ENCODE peak calls at places on chromosomes 6 and 20, in seven cellular contexts. W is neuronal stem cell; S is CD4-positive, CD25-positive, alpha-beta regulatory T cell; O is effector memory CD4-positive, alpha-beta T cell; B is CD8-positive, alpha-beta memory T cell; Q is IMR-90; C is endothelial cell of umbilical vein. R is an unnamed sample.
A peak's percentile ranks its signal among the peaks of the same experiment; 100 is the strongest.

GRCh38 chr6:2797564-2798014 is 32.4 kb downstream of the WRNIP1 start:
- DNase-seq in W (no peak), S (no peak), O (no peak), B (no peak), Q (no peak), C (no peak), R (no peak)

GRCh38 chr6:17418281-17419188 is 25.1 kb downstream of the CAP2 start:
- DNase-seq in W (no peak), S (no peak), O (no peak), B (no peak), Q (peak; percentile 53), C (no peak), R (no peak)

GRCh38 chr6:26199057-26199772 is 112.0 kb downstream of the HFE start:
- DNase-seq in W (peak; percentile 87), S (peak; percentile 53), O (no peak), B (peak; percentile 85), Q (peak; percentile 97), C (peak; percentile 98), R (peak; percentile 86)

GRCh38 chr6:26173836-26174144 is 86.6 kb downstream of the HFE start:
- DNase-seq in W (no peak), S (no peak), O (no peak), B (no peak), Q (no peak), C (no peak), R (no peak)

GRCh38 chr6:152290693-152291092 is 346.5 kb downstream of the SYNE1 start:
- DNase-seq in W (no peak), S (no peak), O (no peak), B (no peak), Q (no peak), C (no peak), R (no peak)

GRCh38 chr6:17728551-17729222 is 22.0 kb upstream of the NUP153 start:
- DNase-seq in W (no peak), S (no peak), O (no peak), B (no peak), Q (no peak), C (no peak), R (no peak)

GRCh38 chr20:8226106-8226505 is 94.0 kb downstream of the PLCB1 start:
- DNase-seq in W (no peak), S (no peak), O (no peak), B (no peak), Q (no peak), C (no peak), R (no peak)

GRCh38 chr20:17888044-17888443 is 80.5 kb downstream of the SNX5 start:
- DNase-seq in W (no peak), S (no peak), O (no peak), B (no peak), Q (no peak), C (no peak), R (no peak)

GRCh38 chr6:19024737-19025136 is 637.6 kb downstream of the RNF144B start:
- DNase-seq in W (peak; percentile 41), S (no peak), O (no peak), B (no peak), Q (peak; percentile 15), C (no peak), R (no peak)

GRCh38 chr20:10466855-10467254 is 31.8 kb downstream of the SLX4IP start:
- DNase-seq in W (no peak), S (no peak), O (no peak), B (no peak), Q (no peak), C (peak; percentile 30), R (no peak)

GRCh38 chr20:10463622-10464021 is 28.5 kb downstream of the SLX4IP start:
- DNase-seq in W (no peak), S (no peak), O (no peak), B (no peak), Q (no peak), C (no peak), R (no peak)

GRCh38 chr20:10466325-10466724 is 31.2 kb downstream of the SLX4IP start:
- DNase-seq in W (peak; percentile 82), S (no peak), O (no peak), B (no peak), Q (peak; percentile 16), C (peak; percentile 86), R (no peak)

GRCh38 chr20:10469599-10469998 is 34.5 kb downstream of the SLX4IP start:
- DNase-seq in W (peak; percentile 54), S (no peak), O (no peak), B (no peak), Q (peak; percentile 87), C (peak; percentile 90), R (no peak)

GRCh38 chr20:10467985-10468845 is 33.1 kb downstream of the SLX4IP start:
- DNase-seq in W (no peak), S (no peak), O (no peak), B (no peak), Q (peak; percentile 32), C (peak; percentile 89), R (no peak)
- H3K4me1 ChIP-seq in W (peaks cover 29% of the 10 kb centered on the region), S (no peaks in the 10 kb centered on the region), O (no peaks in the 10 kb centered on the region), B (no peaks in the 10 kb centered on the region), Q (peaks cover 4% of the 10 kb centered on the region), C (peaks cover 40% of the 10 kb centered on the region), R (no peaks in the 10 kb centered on the region)

GRCh38 chr6:7311171-7311570 is 1.8 kb downstream of the SSR1 start:
- DNase-seq in W (no peak), S (no peak), O (no peak), B (no peak), Q (no peak), C (no peak), R (no peak)
- H3K4me3 ChIP-seq in W (peak overlapping the region; percentile 60), S (peak overlapping the region; percentile 92), O (no peak overlapping the region), B (no peak overlapping the region), Q (peak overlapping the region; percentile 22), C (peak overlapping the region; percentile 98), R (no peak overlapping the region)

DNA sequence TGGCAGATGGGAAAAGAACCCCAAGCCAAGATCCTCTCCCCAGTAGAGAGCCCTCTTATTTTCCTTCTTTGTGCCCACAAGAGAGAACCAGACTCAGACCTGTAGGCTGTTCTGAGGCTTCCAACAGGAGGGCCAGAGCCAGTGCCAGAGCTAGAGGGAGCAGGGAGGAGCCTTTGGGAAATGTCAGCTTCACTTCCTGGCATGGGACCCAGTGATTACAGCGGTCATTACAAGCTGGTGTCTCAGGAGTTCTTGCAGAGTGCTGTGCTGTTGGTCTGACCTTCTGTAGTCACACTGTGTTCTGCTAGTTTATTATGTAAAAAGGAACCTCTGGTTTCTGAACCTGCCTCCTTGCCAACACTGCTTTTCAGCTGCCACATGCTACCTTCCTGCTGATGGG is 38.9 kb downstream of the STK35 start:
- DNase-seq in W (no peak), S (no peak), O (no peak), B (no peak), Q (peak; percentile 63), C (no peak), R (no peak)
- H3K4me1 ChIP-seq in W (no peaks in the 10 kb centered on the region), S (no peaks in the 10 kb centered on the region), O (no peaks in the 10 kb centered on the region), B (no peaks in the 10 kb centered on the region), Q (peaks cover 31% of the 10 kb centered on the region), C (no peaks in the 10 kb centered on the region), R (no peaks in the 10 kb centered on the region)

DNA sequence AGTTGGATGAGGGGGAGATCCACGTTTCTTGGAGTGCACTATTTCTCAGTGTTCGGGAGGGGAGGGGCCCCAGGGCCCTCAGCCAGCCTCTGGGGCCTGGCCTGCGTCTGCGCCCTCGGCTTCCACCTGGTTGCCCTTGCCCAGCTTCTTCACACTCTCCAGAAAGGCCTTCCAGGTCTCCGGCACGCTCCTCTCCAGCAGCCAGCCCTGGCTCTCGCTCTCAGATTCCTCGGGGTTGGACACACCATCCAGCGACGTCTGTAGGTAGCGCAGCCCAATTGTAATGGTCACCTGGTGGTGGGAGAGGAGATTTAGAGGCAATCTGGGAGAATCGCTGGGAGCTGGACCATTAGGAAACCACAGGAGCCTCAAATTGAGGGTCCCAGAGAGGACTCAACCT is 24.2 kb downstream of the PRPH2 start:
- DNase-seq in W (no peak), S (no peak), O (no peak), B (no peak), Q (no peak), C (no peak), R (no peak)
- H3K4me3 ChIP-seq in W (no peak overlapping the region), S (no peak overlapping the region), O (no peak overlapping the region), B (no peak overlapping the region), Q (no peak overlapping the region), C (no peak overlapping the region), R (no peak overlapping the region)

GRCh38 chr6:15332441-15332840 is 86.6 kb downstream of the JARID2 start:
- DNase-seq in W (no peak), S (no peak), O (no peak), B (no peak), Q (peak; percentile 74), C (no peak), R (no peak)

GRCh38 chr6:15330174-15330934 is 84.5 kb downstream of the JARID2 start:
- DNase-seq in W (no peak), S (no peak), O (no peak), B (no peak), Q (peak; percentile 42), C (peak; percentile 42), R (no peak)

GRCh38 chr6:15329154-15329781 is 83.4 kb downstream of the JARID2 start:
- DNase-seq in W (no peak), S (no peak), O (no peak), B (no peak), Q (peak; percentile 95), C (no peak), R (no peak)

GRCh38 chr6:15331629-15332241 is 85.9 kb downstream of the JARID2 start:
- DNase-seq in W (no peak), S (no peak), O (no peak), B (no peak), Q (no peak), C (no peak), R (no peak)

DNA sequence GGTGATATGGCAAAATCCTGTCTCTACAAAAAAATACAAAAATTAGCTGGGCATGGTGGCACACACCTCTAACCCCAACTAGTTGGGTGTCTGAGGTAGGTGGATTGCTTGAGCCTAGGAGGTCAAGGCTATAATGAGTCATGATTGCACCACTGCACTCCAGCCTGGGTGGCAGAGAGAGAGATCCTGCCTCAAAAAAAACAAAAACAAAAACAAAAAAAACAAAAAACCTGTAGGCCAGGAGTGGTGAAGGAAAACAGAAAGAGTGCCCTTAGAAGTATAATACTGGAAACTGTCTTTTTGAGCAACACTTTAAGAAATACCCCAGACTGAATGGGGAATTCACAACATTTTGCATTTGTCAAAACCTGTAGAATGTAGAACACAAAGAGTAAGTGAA is 85.3 kb downstream of the JARID2 start:
- DNase-seq in W (no peak), S (no peak), O (no peak), B (no peak), Q (no peak), C (no peak), R (no peak)
- H3K4me1 ChIP-seq in W (peaks cover 32% of the 10 kb centered on the region), S (peaks cover 8% of the 10 kb centered on the region), O (peaks cover 22% of the 10 kb centered on the region), B (peaks cover 52% of the 10 kb centered on the region), Q (peaks cover 21% of the 10 kb centered on the region), C (peaks cover 4% of the 10 kb centered on the region), R (peaks cover 40% of the 10 kb centered on the region)